ENCODE peak calls at places on chromosomes 3 and 15, in four cellular contexts. K, D, H and S are unnamed samples. For H3K4me1, the result is how much of the 10 kb centered on the place peaks cover.

GRCh38 chr15:68404056-68404798 is 27.7 kb downstream of the ITGA11 start:
- DNase-seq in D (no peak), K (no peak), H (no peak), S (no peak)

GRCh38 chr3:167740961-167741587 is 5.6 kb downstream of the SERPINI1 start:
- DNase-seq in H (peak), K (peak), D (no peak), S (no peak)

GRCh38 chr3:66470285-66470684 is 30.5 kb downstream of the LRIG1 start:
- DNase-seq in D (no peak), K (no peak), H (no peak), S (no peak)

GRCh38 chr15:70643106-70643782 is 120.1 kb downstream of the UACA start:
- DNase-seq in H (no peak), K (no peak), D (no peak), S (no peak)

GRCh38 chr3:52109556-52110380 is 44.5 kb downstream of the POC1A start:
- DNase-seq in K (no peak), H (no peak), D (no peak), S (no peak)

GRCh38 chr15:93759626-93760025 is 471.7 kb upstream of the MCTP2 start:
- DNase-seq in H (no peak), D (no peak), K (no peak), S (no peak)

GRCh38 chr3:194112120-194113106 is 23.5 kb upstream of the HES1 start:
- DNase-seq in K (no peak), H (no peak), D (no peak), S (no peak)

GRCh38 chr15:101053261-101053660 is 134.1 kb downstream of the LRRK1 start:
- DNase-seq in H (no peak), K (no peak), D (no peak), S (no peak)

GRCh38 chr3:149860881-149861280 is 47.9 kb downstream of the RNF13 start:
- DNase-seq in K (no peak), D (no peak), H (no peak), S (no peak)

GRCh38 chr15:40894689-40895308 is 549 bp downstream of the VPS18 start:
- DNase-seq in K (peak), H (peak), D (no peak), S (peak)

GRCh38 chr15:85412956-85413854 is 32.8 kb downstream of the AKAP13 start:
- DNase-seq in D (peak), K (peak), H (peak), S (peak)

GRCh38 chr15:58987501-58988010 is at the start of gene RNF111:
- DNase-seq in K (peak), D (peak), H (peak), S (peak)

GRCh38 chr3:29083607-29084120 is 197.2 kb upstream of the RBMS3 start:
- DNase-seq in H (no peak), D (no peak), K (no peak), S (no peak)

GRCh38 chr3:57094606-57095005 is 34.1 kb downstream of the SPATA12 start:
- DNase-seq in D (no peak), K (no peak), H (no peak), S (no peak)

GRCh38 chr15:66569461-66570137 is 3.8 kb upstream of the LCTL start:
- DNase-seq in K (no peak), D (no peak), H (no peak), S (no peak)

GRCh38 chr15:27694506-27695077 is 404.5 kb downstream of the OCA2 start:
- DNase-seq in K (no peak), H (no peak), D (no peak), S (no peak)

GRCh38 chr3:53936347-53936746 is 44.7 kb upstream of the SELENOK start:
- DNase-seq in K (no peak), H (no peak), D (no peak), S (no peak)

GRCh38 chr3:195905970-195906864 is 2.1 kb downstream of the TNK2 start:
- DNase-seq in D (no peak), H (peak), K (no peak), S (no peak)

GRCh38 chr3:35639251-35640185 is at the start of gene ARPP21:
- DNase-seq in H (peak), D (no peak), K (no peak), S (no peak)

GRCh38 chr3:171566803-171567422 is 106.7 kb upstream of the TNIK start:
- DNase-seq in H (peak), D (peak), K (no peak), S (no peak)

GRCh38 chr15:93205413-93205812 is 116.4 kb upstream of the RGMA start:
- DNase-seq in K (no peak), D (no peak), H (no peak), S (no peak)

GRCh38 chr3:157204431-157204830 is 44.5 kb upstream of the CCNL1 start:
- DNase-seq in K (no peak), D (peak), H (peak), S (no peak)

GRCh38 chr3:98732239-98733054 is 30.7 kb upstream of the ST3GAL6 start:
- DNase-seq in H (peak), D (no peak), K (no peak), S (no peak)

GRCh38 chr3:9402410-9403228 is 5.2 kb downstream of the SETD5 start:
- DNase-seq in D (no peak), H (no peak), K (no peak), S (no peak)
- H3K4me1 ChIP-seq in D (half or more), H (under half), K (half or more), S (under half)

DNA sequence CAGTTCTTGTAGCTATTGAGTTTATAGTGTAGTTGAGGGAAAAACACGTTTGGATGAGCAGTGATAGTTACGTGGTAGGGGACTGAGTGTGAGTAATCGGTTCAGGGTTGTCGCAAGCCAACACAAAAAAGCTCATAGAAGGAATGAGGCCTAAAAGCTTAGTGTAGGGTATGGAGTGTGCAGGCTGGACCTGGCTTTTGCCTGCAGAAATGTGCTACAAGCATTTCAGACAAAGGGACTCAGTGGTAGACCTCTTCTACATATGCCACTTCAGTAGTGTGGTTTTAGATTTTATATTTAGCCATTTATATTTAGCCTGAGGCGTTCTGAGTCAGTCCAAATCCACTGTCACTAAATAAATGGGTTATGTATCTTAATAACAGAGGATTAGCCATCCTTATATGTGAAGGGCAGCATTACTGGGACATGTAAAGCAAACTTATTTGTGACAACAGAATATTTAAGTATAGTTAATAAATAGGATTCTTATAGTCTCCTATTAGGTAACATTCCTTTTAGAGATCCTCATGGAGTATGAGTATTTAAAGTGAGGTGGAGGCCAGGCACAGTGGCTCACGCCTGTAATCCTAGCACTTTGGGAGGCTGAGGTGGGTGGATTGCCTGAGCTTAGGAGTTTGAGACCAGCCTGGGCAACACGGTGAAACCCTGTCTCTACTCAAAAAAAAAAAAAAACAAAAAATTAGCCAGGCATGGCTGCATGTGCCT is 21.8 kb downstream of the ATP2C1 start:
- DNase-seq in H (no peak), K (no peak), D (no peak), S (no peak)
- H3K27ac ChIP-seq in H (no peak), K (no peak), D (no peak), S (no peak)

DNA sequence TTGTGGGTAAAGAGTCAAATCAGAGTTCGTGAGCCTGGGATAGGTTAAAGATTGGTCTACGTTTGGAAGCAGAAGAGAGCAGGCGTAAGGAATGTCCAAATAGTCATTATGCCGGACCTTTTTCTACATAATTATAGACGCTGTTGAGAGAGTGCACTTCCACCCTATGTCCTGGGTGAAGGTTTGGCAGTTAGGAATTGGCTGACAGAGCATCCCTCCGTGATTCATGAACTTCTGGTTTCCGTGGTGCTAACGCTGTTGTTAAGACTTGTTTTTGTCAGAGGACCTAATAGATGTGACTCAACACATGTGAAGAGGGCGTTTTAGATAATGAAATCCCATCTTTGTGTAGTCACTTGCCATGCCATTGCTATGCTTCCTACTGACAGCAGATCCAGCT is 1.1 kb downstream of the EAF1 start:
- DNase-seq in K (no peak), D (no peak), H (no peak), S (no peak)
- H3K4me1 ChIP-seq in K (under half), D (under half), H (under half), S (under half)

GRCh38 chr3:139906441-139906840 is 28.5 kb upstream of the CLSTN2 start:
- DNase-seq in H (no peak), K (no peak), D (peak), S (no peak)
- H3K27ac ChIP-seq in H (no peak), K (no peak), D (no peak), S (no peak)

DNA sequence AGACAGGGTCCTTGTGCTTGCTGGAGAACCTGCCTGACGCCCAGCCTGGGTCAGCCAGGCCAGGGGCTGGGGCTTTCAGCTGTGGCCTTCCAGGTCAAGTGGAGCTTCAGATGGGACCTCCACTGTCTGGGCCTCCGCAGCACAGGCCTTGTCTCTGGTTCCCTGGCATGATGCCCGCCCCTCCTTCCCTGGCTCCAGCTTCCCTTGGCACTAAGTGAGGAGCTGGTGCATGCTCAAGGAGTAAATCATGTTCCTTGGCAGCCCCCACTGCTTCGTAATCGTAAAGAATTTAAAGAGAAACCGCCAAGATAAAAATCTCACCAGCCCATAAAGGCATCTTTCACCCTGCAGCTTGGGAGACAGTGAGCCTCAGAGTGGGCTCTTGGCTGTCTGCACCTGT is 8.9 kb downstream of the SEMA3F start:
- DNase-seq in H (no peak), D (no peak), K (no peak), S (no peak)
- H3K4me1 ChIP-seq in H (under half), D (half or more), K (under half), S (under half)